ENCODE peak calls at places on chromosomes 2 and 18, in eight cellular contexts. Y, F, K, O, Z, M, D and W are unnamed samples.

GRCh38 chr2:72515696-72516095 is 310.1 kb downstream of the EXOC6B start:
- DNase-seq in Y (no peak), F (no peak), K (no peak), O (peak), Z (no peak), M (no peak), D (peak), W (no peak)

GRCh38 chr2:227597993-227598392 is 700 bp upstream of the SCYGR2 start:
- DNase-seq in Y (no peak), F (no peak), K (no peak), O (no peak), Z (no peak), M (no peak), D (no peak), W (no peak)

GRCh38 chr2:110948027-110948687 is 172.6 kb upstream of the BCL2L11 start:
- DNase-seq in Y (peak), F (no peak), K (no peak), O (peak), Z (no peak), M (peak), D (peak), W (peak)

GRCh38 chr2:120934891-120935338 is 199.2 kb downstream of the GLI2 start:
- DNase-seq in Y (peak), F (no peak), K (no peak), O (peak), Z (peak), M (no peak), D (peak), W (peak)

GRCh38 chr2:124693156-124693555 is 668.1 kb downstream of the CNTNAP5 start:
- DNase-seq in Y (no peak), F (no peak), K (no peak), O (no peak), Z (no peak), M (no peak), D (no peak), W (no peak)

GRCh38 chr2:128783896-128784295 is 465.2 kb upstream of the HS6ST1 start:
- DNase-seq in Y (no peak), F (no peak), K (no peak), O (no peak), Z (no peak), M (no peak), D (no peak), W (no peak)

GRCh38 chr2:64524604-64525322 is 635 bp downstream of the AFTPH start:
- DNase-seq in Y (peak), F (peak), K (peak), O (no peak), Z (no peak), M (peak), D (no peak), W (no peak)

GRCh38 chr2:176585791-176586190 is 316.5 kb downstream of the MTX2 start:
- DNase-seq in Y (no peak), F (no peak), K (no peak), O (no peak), Z (no peak), M (no peak), D (no peak), W (no peak)

GRCh38 chr2:201881382-201881720 is 75.0 kb downstream of the CDK15 start:
- DNase-seq in Y (no peak), F (no peak), K (no peak), O (peak), Z (no peak), M (no peak), D (no peak), W (no peak)

GRCh38 chr2:10439971-10440370 is 8.2 kb downstream of the ODC1 start:
- DNase-seq in Y (no peak), F (no peak), K (no peak), O (no peak), Z (no peak), M (no peak), D (no peak), W (no peak)

GRCh38 chr2:24491626-24492282 is 700 bp downstream of the NCOA1 start:
- DNase-seq in Y (peak), F (peak), K (peak), O (no peak), Z (no peak), M (peak), D (peak), W (no peak)

GRCh38 chr2:43636616-43637015 is 444 bp upstream of the PLEKHH2 start:
- DNase-seq in Y (no peak), F (no peak), K (no peak), O (no peak), Z (no peak), M (no peak), D (no peak), W (no peak)

GRCh38 chr2:24409700-24410556 is 49.6 kb upstream of the ITSN2 start:
- DNase-seq in Y (peak), F (no peak), K (peak), O (peak), Z (peak), M (peak), D (peak), W (peak)

GRCh38 chr2:96669539-96670215 is 27.1 kb downstream of the FER1L5 start:
- DNase-seq in Y (no peak), F (no peak), K (no peak), O (no peak), Z (no peak), M (no peak), D (no peak), W (no peak)

GRCh38 chr2:212892193-212892592 is 259.2 kb downstream of the IKZF2 start:
- DNase-seq in Y (peak), F (no peak), K (no peak), O (peak), Z (peak), M (peak), D (peak), W (no peak)

DNA sequence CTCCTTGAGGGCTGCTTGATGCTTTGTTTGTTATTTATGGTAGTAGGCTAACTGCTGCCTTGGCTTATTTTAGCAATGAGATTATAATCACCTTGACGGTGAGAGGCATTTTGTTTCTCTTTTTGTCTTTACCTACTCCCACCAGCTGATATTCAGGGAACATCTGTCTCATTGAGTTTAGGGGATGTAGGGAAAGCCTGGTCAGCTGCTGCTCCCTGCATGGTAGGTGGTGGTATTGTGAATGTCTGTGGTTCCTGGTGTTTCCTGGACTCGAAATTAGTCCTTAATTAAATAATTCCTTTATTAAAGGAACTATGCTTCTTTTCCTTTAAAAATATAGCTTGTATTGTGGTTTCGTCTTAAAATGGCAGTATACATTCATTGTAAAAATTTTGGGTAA is 77.8 kb downstream of the ADAM23 start:
- DNase-seq in Y (no peak), F (no peak), K (no peak), O (no peak), Z (no peak), M (no peak), D (no peak), W (no peak)
- TF ChIP-seq CTCF in Y (no peak), F (no peak), K (peak), O (no peak), Z (no peak), M (no peak), D (no peak), W (no peak)

GRCh38 chr2:207474871-207475485 is 54.8 kb upstream of the CREB1 start:
- DNase-seq in Y (peak), F (no peak), K (peak), O (peak), Z (peak), M (peak), D (peak), W (no peak)

GRCh38 chr2:207471261-207471660 is 58.5 kb upstream of the CREB1 start:
- DNase-seq in Y (no peak), F (no peak), K (no peak), O (no peak), Z (no peak), M (no peak), D (no peak), W (no peak)

GRCh38 chr2:207473866-207474251 is 55.9 kb upstream of the CREB1 start:
- DNase-seq in Y (no peak), F (no peak), K (no peak), O (no peak), Z (no peak), M (no peak), D (no peak), W (no peak)

GRCh38 chr2:207472343-207473202 is 57.2 kb upstream of the CREB1 start:
- DNase-seq in Y (no peak), F (no peak), K (no peak), O (peak), Z (no peak), M (no peak), D (no peak), W (no peak)

DNA sequence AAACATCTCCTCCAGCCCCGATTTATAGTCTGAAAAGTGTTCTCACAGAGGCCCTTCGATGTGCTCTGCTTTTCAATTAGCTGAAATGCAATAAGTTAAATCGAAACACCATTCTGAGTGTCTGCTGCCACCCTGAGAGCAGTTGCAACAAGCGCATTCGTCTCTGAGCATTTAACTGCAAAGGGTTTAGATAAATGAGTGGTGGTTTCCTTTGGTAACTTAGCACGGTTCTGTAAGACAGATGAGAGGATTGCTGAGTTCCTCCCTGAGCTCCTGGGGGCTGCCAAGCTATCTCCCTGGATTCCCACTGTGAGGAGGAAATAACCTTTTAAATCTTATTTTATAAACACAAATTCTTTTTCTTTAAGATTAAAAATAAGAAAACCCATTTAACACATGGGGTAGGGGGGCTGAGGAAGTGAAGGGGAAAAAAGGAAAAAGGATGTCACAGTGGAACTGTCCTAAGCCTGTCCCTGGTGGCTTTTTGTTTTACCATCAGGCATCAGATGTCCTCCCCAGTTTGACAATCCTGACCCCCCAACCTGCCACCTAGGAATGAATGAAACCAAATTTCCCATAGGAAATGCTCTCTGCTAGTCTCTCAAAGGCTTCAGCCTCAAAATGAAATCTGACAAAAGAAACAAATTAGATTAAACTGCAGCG is 56.4 kb upstream of the CREB1 start:
- DNase-seq in Y (peak), F (no peak), K (peak), O (peak), Z (peak), M (peak), D (peak), W (peak)
- H3K4me3 ChIP-seq in Y (no peak), F (peak), K (peak), O (no peak), Z (no peak), M (no peak), D (no peak), W (no peak)

DNA sequence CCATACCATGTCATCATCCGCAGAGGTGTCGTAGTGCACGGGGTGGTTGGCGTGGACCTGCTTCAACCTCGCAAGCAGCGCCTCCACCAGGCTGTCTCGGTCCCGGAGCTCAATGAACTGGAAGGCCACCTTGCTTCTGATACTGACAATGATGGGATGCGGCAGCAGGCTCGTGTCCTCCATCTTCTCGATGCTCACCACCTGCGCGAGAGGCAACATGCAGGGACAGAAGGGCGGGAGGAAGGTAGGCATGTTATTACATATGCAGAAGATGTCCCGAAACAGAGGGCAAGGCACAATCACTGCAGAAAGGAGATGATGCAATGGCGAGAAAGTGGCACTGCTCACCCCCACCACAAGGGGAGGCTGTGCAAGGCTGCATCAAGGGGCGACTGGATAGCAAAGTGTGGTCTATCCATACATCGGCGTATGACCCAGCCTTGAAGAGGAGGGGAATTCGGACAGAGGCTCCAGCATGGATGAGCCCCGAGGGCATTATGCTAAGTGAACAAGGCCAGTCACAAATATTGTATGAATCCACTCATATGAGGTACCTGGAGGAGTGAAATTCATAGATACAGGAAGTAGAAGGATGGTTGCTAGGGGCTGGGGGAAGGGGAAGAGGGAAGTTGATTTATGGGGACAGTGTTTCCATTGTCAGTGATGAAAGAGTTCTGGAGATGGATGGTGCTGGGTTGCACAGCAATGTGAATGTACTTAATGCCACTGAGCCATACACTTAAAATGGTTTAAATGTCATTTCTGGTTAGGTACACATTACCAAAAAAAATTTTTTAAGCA is 36.6 kb downstream of the RPL31 start:
- DNase-seq in Y (peak), F (no peak), K (no peak), O (peak), Z (no peak), M (peak), D (peak), W (no peak)
- TF ChIP-seq CTCF in Y (peak), F (peak), K (peak), O (peak), Z (peak), M (no peak), D (peak), W (peak)

GRCh38 chr2:161416633-161417427 is 733 bp downstream of the TBR1 start:
- DNase-seq in Y (no peak), F (no peak), K (no peak), O (no peak), Z (no peak), M (no peak), D (no peak), W (no peak)

GRCh38 chr2:161417428-161418274 is 1.6 kb downstream of the TBR1 start:
- DNase-seq in Y (no peak), F (no peak), K (no peak), O (no peak), Z (no peak), M (no peak), D (no peak), W (no peak)

GRCh38 chr2:161415041-161415440 is 1.1 kb upstream of the TBR1 start:
- DNase-seq in Y (no peak), F (no peak), K (no peak), O (no peak), Z (no peak), M (no peak), D (no peak), W (no peak)

GRCh38 chr2:161415467-161416293 is 417 bp upstream of the TBR1 start:
- DNase-seq in Y (no peak), F (no peak), K (no peak), O (no peak), Z (no peak), M (no peak), D (no peak), W (no peak)

DNA sequence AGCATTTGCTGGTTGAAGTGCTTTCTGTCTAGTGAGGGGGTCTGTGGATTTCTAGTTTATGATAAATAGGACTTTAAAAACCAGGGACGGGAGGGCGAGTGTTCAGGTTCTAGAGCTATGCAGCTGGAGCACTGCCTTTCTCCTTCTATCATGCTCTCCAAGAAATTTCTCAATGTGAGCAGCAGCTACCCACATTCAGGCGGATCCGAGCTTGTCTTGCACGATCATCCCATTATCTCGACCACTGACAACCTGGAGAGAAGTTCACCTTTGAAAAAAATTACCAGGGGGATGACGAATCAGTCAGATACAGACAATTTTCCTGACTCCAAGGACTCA is at the start of gene TBR1:
- DNase-seq in Y (no peak), F (no peak), K (no peak), O (no peak), Z (no peak), M (no peak), D (no peak), W (no peak)
- H3K4me3 ChIP-seq in Y (no peak), F (peak), K (no peak), O (no peak), Z (no peak), M (no peak), D (peak), W (peak)

GRCh38 chr18:44899832-44900231 is 219.1 kb downstream of the SETBP1 start:
- DNase-seq in Y (no peak), F (no peak), K (no peak), O (peak), Z (no peak), M (no peak), D (no peak), W (no peak)
- TF ChIP-seq CTCF in Y (no peak), F (no peak), K (no peak), O (peak), Z (peak), M (no peak), D (no peak), W (no peak)